ENCODE peak calls at places on chromosome 10, in six cellular contexts. D is cardiac fibroblast, M is OCI-LY7, W is GM23338, H is AG04449, Z is AG09309. B is an unnamed sample.

GRCh38 chr10:31146496-31147219 is 115.0 kb upstream of the ZNF438 start:
- DNase-seq in D (peak), M (no peak), W (peak), H (no peak), Z (peak), B (peak)

GRCh38 chr10:75744242-75744641 is 312.8 kb downstream of the LRMDA start:
- DNase-seq in D (no peak), M (no peak), W (no peak), H (no peak), Z (no peak), B (no peak)

GRCh38 chr10:4512557-4513286 is 313.3 kb upstream of the AKR1E2 start:
- DNase-seq in D (peak), M (peak), W (peak), H (no peak), Z (peak), B (peak)

GRCh38 chr10:97353945-97354344 is 19.4 kb upstream of the FRAT2 start:
- DNase-seq in D (no peak), M (no peak), W (no peak), H (no peak), Z (no peak), B (no peak)

GRCh38 chr10:71526662-71527061 is 129.9 kb downstream of the CDH23 start:
- DNase-seq in D (no peak), M (no peak), W (no peak), H (no peak), Z (no peak), B (no peak)

GRCh38 chr10:132589015-132589414 is 51.4 kb downstream of the INPP5A start:
- DNase-seq in D (no peak), M (no peak), W (no peak), H (no peak), Z (no peak), B (no peak)

GRCh38 chr10:13859979-13860619 is 273.3 kb downstream of the PRPF18 start:
- DNase-seq in D (peak), M (no peak), W (no peak), H (no peak), Z (no peak), B (no peak)

GRCh38 chr10:61314273-61314672 is 138.9 kb downstream of the TMEM26 start:
- DNase-seq in D (no peak), M (no peak), W (no peak), H (no peak), Z (no peak), B (no peak)

GRCh38 chr10:132626019-132626760 is 88.6 kb downstream of the INPP5A start:
- DNase-seq in D (no peak), M (no peak), W (no peak), H (no peak), Z (no peak), B (no peak)

GRCh38 chr10:58414270-58415041 is 29.2 kb downstream of the TFAM start:
- DNase-seq in D (peak), M (no peak), W (peak), H (no peak), Z (no peak), B (peak)
- TF ChIP-seq CTCF in D (peak), M (peak), W (peak), H (peak), Z (peak), B (peak)

GRCh38 chr10:92690211-92691041 is 671 bp downstream of the HHEX start:
- DNase-seq in D (peak), M (no peak), W (peak), H (no peak), Z (no peak), B (no peak)

GRCh38 chr10:92689663-92690210 is at the start of gene HHEX:
- DNase-seq in D (peak), M (peak), W (no peak), H (no peak), Z (no peak), B (no peak)

GRCh38 chr10:92688927-92689662 is 660 bp upstream of the HHEX start:
- DNase-seq in D (peak), M (peak), W (peak), H (no peak), Z (no peak), B (no peak)

GRCh38 chr10:92691042-92691590 is 1.4 kb downstream of the HHEX start:
- DNase-seq in D (peak), M (no peak), W (peak), H (no peak), Z (no peak), B (no peak)

GRCh38 chr10:92688573-92688926 is 1.2 kb upstream of the HHEX start:
- DNase-seq in D (no peak), M (no peak), W (no peak), H (no peak), Z (no peak), B (no peak)
- H3K4me3 ChIP-seq in D (peak), M (peak), W (peak), H (peak), Z (no peak), B (peak)

GRCh38 chr10:119253433-119254174 is 46.2 kb downstream of the GRK5 start:
- DNase-seq in D (peak), M (no peak), W (peak), H (peak), Z (peak), B (peak)
- TF ChIP-seq CTCF in D (no peak), M (no peak), W (no peak), H (peak), Z (peak), B (peak)

GRCh38 chr10:101064415-101065030 is 2.7 kb downstream of the KAZALD1 start:
- DNase-seq in D (no peak), M (no peak), W (no peak), H (no peak), Z (no peak), B (no peak)

GRCh38 chr10:101063548-101064414 is 2.0 kb downstream of the KAZALD1 start:
- DNase-seq in D (no peak), M (peak), W (peak), H (no peak), Z (no peak), B (no peak)

GRCh38 chr10:101066146-101066889 is 4.5 kb downstream of the KAZALD1 start:
- DNase-seq in D (peak), M (peak), W (peak), H (no peak), Z (no peak), B (no peak)

GRCh38 chr10:101066890-101067355 is 5.1 kb downstream of the KAZALD1 start:
- DNase-seq in D (no peak), M (peak), W (no peak), H (no peak), Z (no peak), B (no peak)

GRCh38 chr10:101065479-101066145 is 3.8 kb downstream of the KAZALD1 start:
- DNase-seq in D (no peak), M (no peak), W (no peak), H (no peak), Z (no peak), B (no peak)
- H3K4me3 ChIP-seq in D (peak), M (no peak), W (peak), H (peak), Z (peak), B (peak)

DNA sequence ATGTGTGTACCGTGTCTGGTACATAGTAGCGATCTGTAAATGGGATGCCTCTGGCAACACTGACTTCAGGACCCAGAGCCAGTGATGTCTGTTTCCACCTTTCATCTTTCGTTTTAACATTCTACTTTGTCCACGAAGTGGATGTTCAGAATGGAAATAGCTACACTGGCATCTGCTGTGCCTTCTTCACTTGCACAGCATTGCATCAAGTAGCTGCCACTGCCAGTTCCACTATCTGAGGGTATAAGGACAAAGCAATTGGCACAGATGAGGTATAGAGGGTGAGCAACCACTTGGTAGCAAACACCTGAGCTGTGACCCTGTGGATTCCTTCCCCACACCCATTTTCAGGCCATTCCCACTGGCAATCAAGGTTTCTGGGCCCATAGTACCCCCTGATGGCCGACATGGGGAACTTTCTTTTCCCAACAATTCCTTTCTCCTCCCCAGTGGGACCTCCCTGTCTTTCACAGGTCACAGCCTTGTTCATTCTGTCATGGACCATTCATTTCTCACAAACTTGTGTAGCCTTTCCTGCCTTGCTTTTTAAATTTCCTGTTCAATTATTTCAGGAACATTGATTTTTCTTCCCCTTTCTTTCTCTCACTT is 4.0 kb downstream of the ITGA8 start:
- DNase-seq in D (peak), M (no peak), W (peak), H (no peak), Z (no peak), B (no peak)
- TF ChIP-seq CTCF in D (peak), M (peak), W (peak), H (peak), Z (peak), B (peak)

DNA sequence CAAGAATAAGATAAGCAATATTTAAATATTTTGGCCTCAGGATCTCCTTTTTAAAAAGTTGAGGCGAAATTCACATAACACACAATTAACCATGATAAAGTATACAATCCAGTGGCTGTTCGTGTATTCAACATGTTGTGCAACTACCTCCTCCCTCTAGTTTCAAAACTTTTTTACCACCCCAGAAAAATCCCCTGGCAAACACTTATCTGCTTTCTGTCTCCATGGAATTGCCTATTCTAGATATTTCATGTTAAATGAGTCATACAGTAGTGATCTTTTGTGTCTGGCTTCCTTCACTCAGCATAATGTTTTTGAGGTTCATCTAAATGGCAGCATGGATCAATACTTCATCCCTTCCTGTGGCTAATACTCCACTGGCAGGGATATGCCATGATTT is 31.8 kb upstream of the IL15RA start:
- DNase-seq in D (peak), M (no peak), W (no peak), H (no peak), Z (peak), B (peak)
- H3K4me3 ChIP-seq in D (peak), M (no peak), W (no peak), H (no peak), Z (no peak), B (peak)

DNA sequence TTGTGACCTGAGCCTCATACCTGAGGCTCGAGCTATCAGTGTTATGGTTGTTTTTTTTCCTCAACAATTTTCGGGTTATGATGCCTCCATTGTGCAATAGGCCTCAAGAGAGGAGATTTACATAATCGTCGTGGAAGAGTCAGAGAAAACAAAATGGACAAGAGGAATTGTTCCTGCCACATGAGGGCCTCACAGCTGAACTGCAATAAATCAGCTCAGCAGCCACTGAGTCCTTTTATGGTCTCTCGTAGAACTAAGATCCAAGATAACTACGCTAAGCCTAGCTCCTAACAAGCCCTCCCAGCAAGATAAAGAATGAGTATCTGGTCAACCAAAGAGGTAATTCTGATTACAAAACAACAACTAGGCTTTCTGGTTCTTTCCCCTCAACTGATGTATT is 336.8 kb downstream of the WDR11 start:
- DNase-seq in D (no peak), M (no peak), W (peak), H (no peak), Z (no peak), B (no peak)
- TF ChIP-seq CTCF in D (no peak), M (no peak), W (peak), H (no peak), Z (no peak), B (no peak)

B was measured in AG04450.